ENCODE peak calls at places on chromosomes 7 and 10, in eight cellular contexts. Y is HCT116, L is prostate gland, V is vagina, I is SK-N-SH, G is transverse colon, D is GM23338, T is H1. N is an unnamed sample.

GRCh38 chr7:17622443-17622842 is 317.9 kb downstream of the SNX13 start:
- DNase-seq in T (no peak), I (no peak), G (no peak), V (no peak), Y (no peak), D (no peak), L (no peak), N (no peak)

GRCh38 chr7:43117025-43117424 is 4.6 kb downstream of the HECW1 start:
- DNase-seq in D (no peak), I (no peak), L (no peak), V (no peak), Y (no peak), T (no peak), G (no peak), N (no peak)

GRCh38 chr7:157276091-157276561 is 60.7 kb upstream of the DNAJB6 start:
- DNase-seq in I (peak; percentile 43), L (no peak), V (no peak), D (no peak), Y (no peak), T (no peak), G (no peak), N (peak; percentile 73)

GRCh38 chr10:80539421-80539999 is 1.8 kb downstream of the SH2D4B start:
- DNase-seq in G (peak; percentile 8), Y (no peak), T (no peak), L (no peak), I (no peak), D (no peak), V (peak; percentile 82), N (peak; percentile 53)

GRCh38 chr7:94129443-94130140 is 125.4 kb upstream of the BET1 start:
- DNase-seq in T (no peak), D (no peak), Y (no peak), L (no peak), V (no peak), I (no peak), G (no peak), N (no peak)

GRCh38 chr10:37728830-37729229 is 128.6 kb downstream of the ZNF248 start:
- DNase-seq in L (no peak), Y (no peak), D (no peak), V (no peak), T (no peak), I (no peak), G (no peak), N (no peak)

GRCh38 chr7:50822716-50823115 is 40.0 kb upstream of the GRB10 start:
- DNase-seq in G (no peak), I (no peak), T (no peak), Y (no peak), D (no peak), L (no peak), V (no peak), N (no peak)

GRCh38 chr7:51298912-51299311 is 17.7 kb downstream of the COBL start:
- DNase-seq in V (peak; percentile 74), D (no peak), G (no peak), I (no peak), Y (no peak), L (no peak), T (no peak), N (no peak)

GRCh38 chr10:59808896-59809643 is 55.8 kb upstream of the MRLN start:
- DNase-seq in G (peak; percentile 86), I (peak; percentile 54), Y (peak; percentile 42), T (peak; percentile 43), V (no peak), L (peak; percentile 64), D (peak; percentile 78), N (peak; percentile 88)

DNA sequence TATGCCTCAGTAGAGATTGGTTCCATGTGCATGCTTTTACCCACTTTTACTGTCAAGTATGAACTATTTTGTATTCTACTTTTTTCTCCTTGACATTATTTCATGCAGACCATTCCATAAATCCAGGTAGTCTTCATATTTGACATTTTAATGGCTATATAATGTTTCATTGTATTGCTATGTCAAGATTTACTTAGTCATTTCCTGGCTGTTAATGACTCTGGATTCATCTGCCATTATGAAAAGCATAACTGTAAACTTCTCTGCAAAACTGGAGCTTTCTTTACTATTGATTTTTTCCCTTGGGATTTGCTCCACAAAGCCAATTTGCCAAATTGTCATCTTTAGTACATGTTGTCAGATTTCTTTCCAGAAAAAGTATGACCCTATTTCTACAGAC is 6.8 kb upstream of the MSRB2 start:
- DNase-seq in Y (no peak), T (no peak), I (no peak), L (no peak), V (no peak), G (no peak), D (no peak), N (no peak)
- TF ChIP-seq POLR2AphosphoS5 in Y (no peak), T (no peak), I (no peak), L (no peak), V (no peak), G (no peak), D (no peak), N (no peak)

GRCh38 chr10:36141786-36142560 is 499.9 kb upstream of the FZD8 start:
- DNase-seq in T (no peak), G (no peak), I (no peak), L (no peak), V (no peak), D (no peak), Y (no peak), N (no peak)
- TF ChIP-seq POLR2AphosphoS5 in T (no peak), G (no peak), I (no peak), L (no peak), V (no peak), D (no peak), Y (no peak), N (no peak)

GRCh38 chr10:48306870-48307531 is 524 bp downstream of the MAPK8 start:
- DNase-seq in G (peak; percentile 60), D (peak; percentile 37), L (peak; percentile 32), I (peak; percentile 93), T (no peak), V (no peak), Y (no peak), N (no peak)
- TF ChIP-seq POLR2AphosphoS5 in G (no peak), D (no peak), L (no peak), I (no peak), T (no peak), V (no peak), Y (no peak), N (no peak)

DNA sequence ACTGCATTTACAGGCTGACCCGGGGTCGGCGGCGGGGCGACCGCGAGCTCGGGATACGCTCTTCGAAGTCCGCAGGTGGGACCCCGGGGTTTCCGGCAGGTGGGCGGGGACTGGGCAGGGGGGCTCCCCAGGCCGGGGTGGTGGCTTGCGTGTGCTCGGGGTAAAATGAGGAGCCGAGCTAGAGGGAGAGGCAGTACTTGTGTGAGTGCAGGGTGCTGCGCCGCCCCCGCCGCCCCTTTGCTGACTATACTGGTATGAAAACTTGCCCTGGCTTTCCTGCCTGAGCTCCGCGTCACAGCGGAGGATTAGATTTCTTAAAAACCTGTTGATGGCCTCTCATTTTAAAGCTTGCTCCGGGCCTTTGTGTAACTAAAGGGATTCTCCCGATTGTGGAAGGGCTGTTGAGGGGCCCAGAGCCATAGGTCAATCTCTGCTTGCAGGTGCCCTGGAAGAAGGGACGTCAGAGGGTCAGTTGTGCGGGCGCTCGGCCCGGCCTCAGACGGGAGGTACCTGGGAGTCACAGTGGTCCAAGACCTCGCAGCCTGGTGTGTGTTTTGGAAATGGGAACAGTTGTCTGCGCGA is 488 bp downstream of the ARMC10 start:
- DNase-seq in V (no peak), G (peak; percentile 56), Y (no peak), I (peak; percentile 89), D (peak; percentile 86), L (peak; percentile 39), T (peak; percentile 57), N (peak; percentile 94)
- TF ChIP-seq POLR2AphosphoS5 in V (no peak), G (no peak), Y (no peak), I (no peak), D (no peak), L (no peak), T (no peak), N (no peak)

N was measured in spleen.